ENCODE peak calls at places on chromosomes 16 and 17, in seven cellular contexts. One of them, this sample, is unnamed.

GRCh38 chr16:47973552-47973951 is 182.2 kb downstream of the ABCC12 start:
- DNase-seq in prostate gland: no peak
- DNase-seq in tibial nerve: no peak
- DNase-seq in ovary: no peak
- DNase-seq in cardiac fibroblast: no peak
- DNase-seq in left ventricle myocardium inferior: no peak
- DNase-seq in fibroblast of villous mesenchyme: no peak
- DNase-seq in this sample: no peak

GRCh38 chr16:57525761-57526160 is 10.6 kb downstream of the CCDC102A start:
- DNase-seq in prostate gland: no peak
- DNase-seq in tibial nerve: no peak
- DNase-seq in ovary: peak
- DNase-seq in cardiac fibroblast: no peak
- DNase-seq in left ventricle myocardium inferior: no peak
- DNase-seq in fibroblast of villous mesenchyme: no peak
- DNase-seq in this sample: no peak

GRCh38 chr16:15973460-15973859 is 24.0 kb downstream of the ABCC1 start:
- DNase-seq in prostate gland: no peak
- DNase-seq in tibial nerve: no peak
- DNase-seq in ovary: no peak
- DNase-seq in cardiac fibroblast: no peak
- DNase-seq in left ventricle myocardium inferior: no peak
- DNase-seq in fibroblast of villous mesenchyme: peak
- DNase-seq in this sample: no peak

GRCh38 chr17:1515640-1516402 is 591 bp downstream of the INPP5K start:
- DNase-seq in prostate gland: peak
- DNase-seq in tibial nerve: peak
- DNase-seq in ovary: peak
- DNase-seq in cardiac fibroblast: peak
- DNase-seq in left ventricle myocardium inferior: no peak
- DNase-seq in fibroblast of villous mesenchyme: peak
- DNase-seq in this sample: peak

GRCh38 chr17:2624292-2624731 is 30.9 kb downstream of the PAFAH1B1 start:
- DNase-seq in prostate gland: no peak
- DNase-seq in tibial nerve: no peak
- DNase-seq in ovary: no peak
- DNase-seq in cardiac fibroblast: no peak
- DNase-seq in left ventricle myocardium inferior: no peak
- DNase-seq in fibroblast of villous mesenchyme: no peak
- DNase-seq in this sample: no peak

GRCh38 chr16:22373662-22374310 is 633 bp downstream of the CDR2 start:
- DNase-seq in prostate gland: peak
- DNase-seq in tibial nerve: peak
- DNase-seq in ovary: peak
- DNase-seq in cardiac fibroblast: peak
- DNase-seq in left ventricle myocardium inferior: peak
- DNase-seq in fibroblast of villous mesenchyme: peak
- DNase-seq in this sample: peak

GRCh38 chr17:72104164-72104862 is 16.5 kb upstream of the SOX9 start:
- DNase-seq in prostate gland: no peak
- DNase-seq in tibial nerve: no peak
- DNase-seq in ovary: no peak
- DNase-seq in cardiac fibroblast: no peak
- DNase-seq in left ventricle myocardium inferior: peak
- DNase-seq in fibroblast of villous mesenchyme: no peak
- DNase-seq in this sample: no peak

GRCh38 chr17:4176803-4177472 is 33.9 kb downstream of the CYB5D2 start:
- DNase-seq in prostate gland: no peak
- DNase-seq in tibial nerve: no peak
- DNase-seq in ovary: no peak
- DNase-seq in cardiac fibroblast: no peak
- DNase-seq in left ventricle myocardium inferior: no peak
- DNase-seq in fibroblast of villous mesenchyme: no peak
- DNase-seq in this sample: no peak

GRCh38 chr16:23676924-23677480 is 1.7 kb upstream of the PLK1 start:
- DNase-seq in prostate gland: no peak
- DNase-seq in tibial nerve: no peak
- DNase-seq in ovary: no peak
- DNase-seq in cardiac fibroblast: peak
- DNase-seq in left ventricle myocardium inferior: no peak
- DNase-seq in fibroblast of villous mesenchyme: no peak
- DNase-seq in this sample: no peak

GRCh38 chr17:16449121-16449570 is 33.8 kb downstream of the TRPV2 start:
- DNase-seq in prostate gland: no peak
- DNase-seq in tibial nerve: no peak
- DNase-seq in ovary: no peak
- DNase-seq in cardiac fibroblast: peak
- DNase-seq in left ventricle myocardium inferior: no peak
- DNase-seq in fibroblast of villous mesenchyme: no peak
- DNase-seq in this sample: no peak

GRCh38 chr17:16444258-16444886 is 29.0 kb downstream of the TRPV2 start:
- DNase-seq in prostate gland: no peak
- DNase-seq in tibial nerve: no peak
- DNase-seq in ovary: no peak
- DNase-seq in cardiac fibroblast: no peak
- DNase-seq in left ventricle myocardium inferior: no peak
- DNase-seq in fibroblast of villous mesenchyme: no peak
- DNase-seq in this sample: no peak

GRCh38 chr17:16447676-16448075 is 32.3 kb downstream of the TRPV2 start:
- DNase-seq in prostate gland: no peak
- DNase-seq in tibial nerve: no peak
- DNase-seq in ovary: no peak
- DNase-seq in cardiac fibroblast: no peak
- DNase-seq in left ventricle myocardium inferior: no peak
- DNase-seq in fibroblast of villous mesenchyme: no peak
- DNase-seq in this sample: no peak

GRCh38 chr17:16448490-16448889 is 33.1 kb downstream of the TRPV2 start:
- DNase-seq in prostate gland: no peak
- DNase-seq in tibial nerve: no peak
- DNase-seq in ovary: no peak
- DNase-seq in cardiac fibroblast: no peak
- DNase-seq in left ventricle myocardium inferior: no peak
- DNase-seq in fibroblast of villous mesenchyme: no peak
- DNase-seq in this sample: no peak

DNA sequence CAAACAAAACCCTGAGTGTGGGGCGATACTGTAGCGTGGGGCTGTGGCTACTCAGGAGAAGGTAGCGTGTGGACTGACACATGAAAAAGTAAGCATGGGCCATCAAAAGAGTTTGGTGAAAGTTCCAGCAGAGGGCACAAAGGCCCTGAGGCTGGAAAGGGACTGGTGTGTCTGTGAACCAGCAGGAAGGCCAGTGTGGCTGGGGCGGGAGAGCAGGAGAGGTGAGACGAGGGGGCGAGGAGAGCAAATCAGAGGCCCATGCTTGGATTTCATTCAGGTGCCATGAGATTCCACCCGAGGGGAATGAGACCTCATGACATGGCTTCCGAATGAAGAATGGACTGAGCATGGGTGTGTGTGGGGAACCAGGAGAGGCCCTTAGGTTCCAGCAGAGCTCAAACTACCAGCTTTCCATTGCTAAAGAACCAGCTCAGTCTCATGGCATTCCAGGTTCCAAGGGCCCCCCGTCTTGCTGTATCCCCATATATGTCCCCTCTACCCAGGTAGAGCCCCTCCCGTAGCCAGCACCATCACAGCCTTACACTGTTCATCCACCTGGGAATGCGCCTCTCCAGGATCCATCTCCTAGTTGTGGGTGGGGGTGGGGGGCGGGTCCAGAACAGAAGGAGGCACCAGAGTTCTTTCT is 31.1 kb downstream of the TRPV2 start:
- DNase-seq in prostate gland: no peak
- DNase-seq in tibial nerve: no peak
- DNase-seq in ovary: no peak
- DNase-seq in cardiac fibroblast: no peak
- DNase-seq in left ventricle myocardium inferior: no peak
- DNase-seq in fibroblast of villous mesenchyme: no peak
- DNase-seq in this sample: no peak
- TF ChIP-seq CTCF in prostate gland: no peak
- TF ChIP-seq CTCF in tibial nerve: no peak
- TF ChIP-seq CTCF in ovary: no peak
- TF ChIP-seq CTCF in cardiac fibroblast: no peak
- TF ChIP-seq CTCF in left ventricle myocardium inferior: no peak
- TF ChIP-seq CTCF in fibroblast of villous mesenchyme: no peak
- TF ChIP-seq CTCF in this sample: no peak

GRCh38 chr17:9928601-9929341 is 23.7 kb upstream of the RCVRN start:
- DNase-seq in prostate gland: no peak
- DNase-seq in tibial nerve: no peak
- DNase-seq in ovary: peak
- DNase-seq in cardiac fibroblast: peak
- DNase-seq in left ventricle myocardium inferior: no peak
- DNase-seq in fibroblast of villous mesenchyme: peak
- DNase-seq in this sample: no peak
- TF ChIP-seq CTCF in prostate gland: no peak
- TF ChIP-seq CTCF in tibial nerve: no peak
- TF ChIP-seq CTCF in ovary: no peak
- TF ChIP-seq CTCF in cardiac fibroblast: peak
- TF ChIP-seq CTCF in left ventricle myocardium inferior: peak
- TF ChIP-seq CTCF in fibroblast of villous mesenchyme: peak
- TF ChIP-seq CTCF in this sample: peak

GRCh38 chr17:62105861-62106260 is 40.8 kb upstream of the MED13 start:
- DNase-seq in prostate gland: no peak
- DNase-seq in tibial nerve: no peak
- DNase-seq in ovary: no peak
- DNase-seq in cardiac fibroblast: no peak
- DNase-seq in left ventricle myocardium inferior: no peak
- DNase-seq in fibroblast of villous mesenchyme: no peak
- DNase-seq in this sample: no peak

GRCh38 chr17:62109924-62110323 is 44.8 kb upstream of the MED13 start:
- DNase-seq in prostate gland: no peak
- DNase-seq in tibial nerve: no peak
- DNase-seq in ovary: no peak
- DNase-seq in cardiac fibroblast: no peak
- DNase-seq in left ventricle myocardium inferior: no peak
- DNase-seq in fibroblast of villous mesenchyme: no peak
- DNase-seq in this sample: no peak

GRCh38 chr17:62111562-62112180 is 46.6 kb upstream of the MED13 start:
- DNase-seq in prostate gland: no peak
- DNase-seq in tibial nerve: no peak
- DNase-seq in ovary: no peak
- DNase-seq in cardiac fibroblast: no peak
- DNase-seq in left ventricle myocardium inferior: no peak
- DNase-seq in fibroblast of villous mesenchyme: no peak
- DNase-seq in this sample: no peak

GRCh38 chr17:62110923-62111484 is 45.9 kb upstream of the MED13 start:
- DNase-seq in prostate gland: no peak
- DNase-seq in tibial nerve: no peak
- DNase-seq in ovary: no peak
- DNase-seq in cardiac fibroblast: peak
- DNase-seq in left ventricle myocardium inferior: no peak
- DNase-seq in fibroblast of villous mesenchyme: no peak
- DNase-seq in this sample: no peak

DNA sequence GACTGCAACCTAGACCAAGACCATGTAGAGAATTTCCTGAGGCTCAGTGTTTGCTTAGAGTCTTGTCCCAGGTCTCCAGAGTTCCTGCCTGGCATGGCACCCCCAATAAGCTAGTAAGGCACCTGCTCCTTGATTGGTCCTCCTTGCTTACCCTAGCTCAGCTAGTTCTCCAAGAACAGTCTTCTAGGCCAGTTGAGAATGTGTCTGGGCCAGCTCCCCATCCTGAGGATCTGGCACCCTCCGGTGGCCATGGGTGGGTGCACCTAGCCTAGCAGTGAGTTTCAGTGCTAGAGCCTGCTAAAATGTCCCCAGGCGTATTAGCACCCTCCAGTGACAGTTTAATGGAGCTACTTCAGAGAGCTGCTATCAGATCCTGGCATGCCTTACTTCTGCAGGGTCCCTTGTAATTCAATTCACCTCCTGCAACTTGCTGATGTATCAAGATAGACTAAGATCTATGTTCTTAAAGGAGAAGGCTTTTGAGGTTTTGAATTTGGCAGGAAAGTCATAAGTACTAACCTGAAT is 44.4 kb upstream of the MED13 start:
- DNase-seq in prostate gland: no peak
- DNase-seq in tibial nerve: no peak
- DNase-seq in ovary: no peak
- DNase-seq in cardiac fibroblast: peak
- DNase-seq in left ventricle myocardium inferior: no peak
- DNase-seq in fibroblast of villous mesenchyme: peak
- DNase-seq in this sample: no peak
- TF ChIP-seq CTCF in prostate gland: no peak
- TF ChIP-seq CTCF in tibial nerve: no peak
- TF ChIP-seq CTCF in ovary: no peak
- TF ChIP-seq CTCF in cardiac fibroblast: peak
- TF ChIP-seq CTCF in left ventricle myocardium inferior: peak
- TF ChIP-seq CTCF in fibroblast of villous mesenchyme: peak
- TF ChIP-seq CTCF in this sample: no peak

GRCh38 chr17:42773290-42774035 is at the start of gene VPS25:
- DNase-seq in prostate gland: peak
- DNase-seq in tibial nerve: peak
- DNase-seq in ovary: peak
- DNase-seq in cardiac fibroblast: peak
- DNase-seq in left ventricle myocardium inferior: peak
- DNase-seq in fibroblast of villous mesenchyme: peak
- DNase-seq in this sample: no peak
- TF ChIP-seq CTCF in prostate gland: no peak
- TF ChIP-seq CTCF in tibial nerve: no peak
- TF ChIP-seq CTCF in ovary: no peak
- TF ChIP-seq CTCF in cardiac fibroblast: peak
- TF ChIP-seq CTCF in left ventricle myocardium inferior: peak
- TF ChIP-seq CTCF in fibroblast of villous mesenchyme: no peak
- TF ChIP-seq CTCF in this sample: no peak

GRCh38 chr16:27789150-27789549 is 239.2 kb downstream of the KATNIP start:
- DNase-seq in prostate gland: no peak
- DNase-seq in tibial nerve: no peak
- DNase-seq in ovary: no peak
- DNase-seq in cardiac fibroblast: no peak
- DNase-seq in left ventricle myocardium inferior: no peak
- DNase-seq in fibroblast of villous mesenchyme: no peak
- DNase-seq in this sample: no peak
- TF ChIP-seq CTCF in prostate gland: no peak
- TF ChIP-seq CTCF in tibial nerve: no peak
- TF ChIP-seq CTCF in ovary: no peak
- TF ChIP-seq CTCF in cardiac fibroblast: no peak
- TF ChIP-seq CTCF in left ventricle myocardium inferior: no peak
- TF ChIP-seq CTCF in fibroblast of villous mesenchyme: no peak
- TF ChIP-seq CTCF in this sample: no peak

DNA sequence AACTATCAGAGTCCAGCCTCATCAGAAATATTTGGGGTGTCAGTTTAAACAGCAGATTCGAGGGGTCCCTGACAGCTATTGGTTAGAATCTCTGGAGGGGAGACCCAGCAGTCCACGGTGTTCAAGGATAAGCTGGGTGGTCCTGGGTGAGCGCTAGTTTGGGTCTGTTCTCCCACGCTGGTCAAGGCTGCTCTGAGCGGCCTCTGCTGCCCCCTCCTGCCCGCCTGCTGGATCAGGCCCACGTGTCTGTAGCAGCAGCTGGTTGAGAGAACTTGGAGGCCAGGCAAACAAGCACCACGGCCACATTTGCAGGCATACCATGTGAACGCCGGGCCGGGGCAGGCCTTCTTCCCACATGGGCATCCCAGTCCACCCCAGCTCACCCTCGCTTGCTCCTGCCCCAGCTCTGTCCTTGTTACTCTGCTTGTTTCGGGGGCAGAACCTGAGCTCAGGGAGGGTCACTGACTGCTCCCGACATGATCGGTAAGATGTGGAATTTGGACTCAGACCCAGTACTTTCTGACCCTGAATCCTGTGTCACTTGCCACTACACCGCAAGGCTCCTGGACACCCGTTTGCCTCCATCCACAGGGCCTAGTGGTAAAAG is 7.4 kb downstream of the FOXF1 start:
- DNase-seq in prostate gland: peak
- DNase-seq in tibial nerve: peak
- DNase-seq in ovary: no peak
- DNase-seq in cardiac fibroblast: peak
- DNase-seq in left ventricle myocardium inferior: peak
- DNase-seq in fibroblast of villous mesenchyme: peak
- DNase-seq in this sample: no peak
- TF ChIP-seq CTCF in prostate gland: no peak
- TF ChIP-seq CTCF in tibial nerve: peak
- TF ChIP-seq CTCF in ovary: no peak
- TF ChIP-seq CTCF in cardiac fibroblast: peak
- TF ChIP-seq CTCF in left ventricle myocardium inferior: peak
- TF ChIP-seq CTCF in fibroblast of villous mesenchyme: peak
- TF ChIP-seq CTCF in this sample: peak